ENCODE peak calls at places on chromosome 14, in six cellular contexts. K is pancreas, B is uterus, S is hepatocyte, D is kidney, U is OCI-LY7. G is an unnamed sample.

GRCh38 chr14:90445011-90445410 is 48.2 kb downstream of the CALM1 start:
- DNase-seq in K (no peak), B (no peak), S (no peak), D (no peak), U (no peak), G (no peak)

GRCh38 chr14:38261620-38262019 is 5.7 kb upstream of the CLEC14A start:
- DNase-seq in K (no peak), B (no peak), S (no peak), D (no peak), U (no peak), G (no peak)

GRCh38 chr14:51539571-51540037 is 112.1 kb upstream of the FRMD6 start:
- DNase-seq in K (no peak), B (no peak), S (no peak), D (no peak), U (no peak), G (no peak)

GRCh38 chr14:72631401-72631800 is 262.5 kb downstream of the DPF3 start:
- DNase-seq in K (no peak), B (no peak), S (no peak), D (no peak), U (no peak), G (no peak)

GRCh38 chr14:56357478-56357877 is 222.1 kb upstream of the TMEM260 start:
- DNase-seq in K (no peak), B (no peak), S (no peak), D (no peak), U (no peak), G (no peak)

GRCh38 chr14:52266179-52266578 is 1.3 kb upstream of the PTGDR start:
- DNase-seq in K (peak; percentile 13), B (peak; percentile 64), S (no peak), D (no peak), U (no peak), G (no peak)

GRCh38 chr14:45664668-45665356 is 411.8 kb upstream of the MIS18BP1 start:
- DNase-seq in K (no peak), B (no peak), S (no peak), D (peak; percentile 36), U (peak; percentile 3), G (no peak)

GRCh38 chr14:56562883-56563282 is 16.7 kb upstream of the TMEM260 start:
- DNase-seq in K (no peak), B (no peak), S (no peak), D (no peak), U (no peak), G (no peak)

GRCh38 chr14:44041700-44042099 is 465.4 kb downstream of the FSCB start:
- DNase-seq in K (no peak), B (no peak), S (no peak), D (no peak), U (no peak), G (no peak)

GRCh38 chr14:58258156-58258555 is 13.5 kb downstream of the PSMA3 start:
- DNase-seq in K (no peak), B (no peak), S (no peak), D (no peak), U (no peak), G (no peak)
- TF ChIP-seq CTCF in K (no peak), B (no peak), S (no peak), D (no peak), U (no peak), G (no peak)

DNA sequence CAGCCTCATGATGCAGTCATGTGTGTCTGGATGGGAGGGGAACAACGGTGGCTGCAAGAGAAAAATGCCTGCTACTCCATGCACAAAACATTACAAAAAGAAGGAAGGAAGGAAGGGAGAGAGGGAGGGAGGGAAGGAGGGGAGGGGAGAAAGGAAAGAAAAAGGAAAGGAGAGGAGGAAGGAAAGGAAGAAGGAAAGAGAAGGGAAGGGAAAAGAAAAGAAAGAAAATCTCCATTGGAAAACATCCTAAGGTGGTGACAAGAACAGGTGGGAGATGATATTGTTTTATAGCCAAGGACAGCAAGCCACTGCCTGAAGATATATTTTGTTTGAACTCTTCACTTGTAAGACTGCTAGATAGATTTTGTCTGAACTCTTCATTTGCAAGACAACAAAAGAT is 171.8 kb upstream of the EGLN3 start:
- DNase-seq in K (no peak), B (no peak), S (no peak), D (no peak), U (no peak), G (no peak)
- TF ChIP-seq CTCF in K (no peak), B (no peak), S (no peak), D (no peak), U (no peak), G (no peak)

GRCh38 chr14:75578099-75578785 is at the start of gene FLVCR2:
- DNase-seq in K (peak; percentile 70), B (peak; percentile 80), S (peak; percentile 91), D (peak; percentile 95), U (no peak), G (peak; percentile 80)

GRCh38 chr14:75579882-75580281 is 1.5 kb downstream of the FLVCR2 start:
- DNase-seq in K (no peak), B (no peak), S (no peak), D (no peak), U (no peak), G (no peak)

GRCh38 chr14:75577090-75577489 is 1.3 kb upstream of the FLVCR2 start:
- DNase-seq in K (no peak), B (no peak), S (no peak), D (no peak), U (no peak), G (no peak)

GRCh38 chr14:75578786-75579781 is 664 bp downstream of the FLVCR2 start:
- DNase-seq in K (no peak), B (no peak), S (peak; percentile 55), D (peak; percentile 80), U (no peak), G (no peak)

DNA sequence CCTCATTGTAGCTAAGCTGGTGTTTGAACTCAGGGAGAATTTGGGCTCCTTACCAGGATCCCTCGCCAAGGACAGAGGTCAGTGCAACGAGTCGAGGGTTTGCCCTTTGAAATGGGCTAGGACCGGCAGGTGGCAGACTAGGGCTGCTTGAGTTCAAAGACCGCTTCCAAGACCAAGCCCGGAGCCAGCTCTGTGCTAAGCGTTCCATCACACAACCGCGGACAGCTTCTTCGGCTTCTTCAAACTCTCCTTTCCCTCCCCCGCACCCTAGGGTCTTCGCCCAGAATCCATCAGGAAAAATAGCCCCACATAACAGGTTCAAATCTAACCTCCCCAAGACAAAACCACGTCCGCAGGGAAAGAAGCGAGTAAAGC is 709 bp upstream of the FLVCR2 start:
- DNase-seq in K (peak; percentile 86), B (peak; percentile 84), S (peak; percentile 91), D (peak; percentile 93), U (peak; percentile 54), G (peak; percentile 80)
- TF ChIP-seq CTCF in K (peak; percentile 60), B (peak; percentile 81), S (peak; percentile 66), D (peak; percentile 67), U (peak; percentile 79), G (peak; percentile 61)

GRCh38 chr14:88765130-88765529 is 27.6 kb downstream of the EML5 start:
- DNase-seq in K (no peak), B (no peak), S (no peak), D (no peak), U (no peak), G (no peak)
- TF ChIP-seq CTCF in K (no peak), B (no peak), S (no peak), D (no peak), U (no peak), G (no peak)

DNA sequence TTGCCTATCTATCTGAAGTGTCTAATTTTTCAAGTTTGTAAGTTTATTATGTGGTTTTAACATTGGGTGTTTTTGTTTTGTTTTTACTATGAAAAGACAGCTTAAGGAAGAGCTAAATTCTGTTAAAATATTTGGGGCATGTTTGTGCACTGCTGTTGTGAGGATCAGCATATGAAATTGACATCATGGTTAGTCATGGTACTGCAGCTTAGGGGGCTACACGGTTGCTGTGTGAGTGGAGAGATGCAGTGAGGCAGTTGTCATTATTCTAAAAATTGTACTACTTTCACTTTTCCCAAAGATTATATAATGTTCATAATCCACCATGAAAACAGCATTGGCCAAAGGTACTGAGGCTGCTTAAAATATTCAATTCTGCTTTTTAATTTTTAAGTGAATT is 49.0 kb downstream of the ZC3H14 start:
- DNase-seq in K (no peak), B (no peak), S (no peak), D (no peak), U (no peak), G (no peak)
- TF ChIP-seq CTCF in K (no peak), B (no peak), S (no peak), D (no peak), U (no peak), G (no peak)

GRCh38 chr14:63633801-63634200 is 7.9 kb downstream of the WDR89 start:
- DNase-seq in K (no peak), B (no peak), S (no peak), D (no peak), U (no peak), G (no peak)

GRCh38 chr14:63632932-63633514 is 8.6 kb downstream of the WDR89 start:
- DNase-seq in K (no peak), B (no peak), S (peak; percentile 24), D (no peak), U (peak; percentile 66), G (no peak)
- TF ChIP-seq CTCF in K (peak; percentile 18), B (no peak), S (peak; percentile 59), D (peak; percentile 34), U (peak; percentile 90), G (peak; percentile 28)

GRCh38 chr14:31926123-31926522 is 151.0 kb upstream of the ARHGAP5 start:
- DNase-seq in K (no peak), B (no peak), S (peak; percentile 67), D (no peak), U (peak; percentile 65), G (no peak)
- TF ChIP-seq CTCF in K (peak; percentile 41), B (peak; percentile 24), S (peak; percentile 55), D (peak; percentile 54), U (peak; percentile 91), G (peak; percentile 50)

DNA sequence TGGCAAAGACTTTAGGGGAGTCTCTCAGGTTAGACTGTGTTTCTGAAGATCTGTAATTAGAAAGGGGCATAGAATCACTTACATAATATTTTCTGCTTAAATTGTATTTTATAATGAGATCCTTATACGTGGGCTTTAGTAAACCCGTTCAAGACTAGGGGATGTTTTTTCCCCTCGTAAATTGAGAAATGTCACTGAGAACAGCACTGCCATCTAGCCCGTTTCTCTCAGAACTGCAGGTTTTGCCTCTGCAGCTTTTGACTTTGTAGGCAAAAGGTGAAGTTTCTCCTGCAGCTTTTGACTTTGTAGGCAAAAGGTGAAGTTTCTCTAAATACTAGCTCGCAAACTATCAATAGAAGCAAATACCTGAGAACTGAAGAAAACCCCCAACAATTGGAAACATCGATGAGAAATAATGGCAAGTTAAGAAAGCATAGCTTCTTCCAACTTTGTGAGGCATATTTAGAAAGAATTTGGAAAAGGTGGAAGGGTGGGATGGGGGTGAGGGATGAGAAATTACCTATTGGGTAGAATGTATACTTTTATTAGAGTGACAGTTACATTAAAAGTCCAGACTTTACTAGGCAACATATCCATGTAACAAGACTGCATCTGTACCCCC is 9.9 kb upstream of the ASPG start:
- DNase-seq in K (no peak), B (no peak), S (peak; percentile 41), D (no peak), U (peak; percentile 31), G (no peak)
- TF ChIP-seq CTCF in K (no peak), B (no peak), S (peak; percentile 60), D (no peak), U (peak; percentile 77), G (peak; percentile 53)

GRCh38 chr14:22494486-22495135 is 94.4 kb downstream of the DAD1 start:
- DNase-seq in K (no peak), B (no peak), S (no peak), D (no peak), U (no peak), G (no peak)
- TF ChIP-seq CTCF in K (no peak), B (no peak), S (no peak), D (no peak), U (peak; percentile 32), G (no peak)

GRCh38 chr14:76386922-76387782 is 11.2 kb downstream of the ESRRB start:
- DNase-seq in K (peak; percentile 80), B (peak; percentile 19), S (peak; percentile 81), D (peak; percentile 83), U (peak; percentile 70), G (peak; percentile 86)
- TF ChIP-seq CTCF in K (peak; percentile 97), B (peak; percentile 72), S (peak; percentile 90), D (peak; percentile 91), U (peak; percentile 91), G (peak; percentile 99)

G was measured in nephron progenitor cell.